ENCODE peak calls at places on chromosomes 7 and 10, in ten cellular contexts. One of them, this sample, is unnamed.
A peak's percentile ranks its signal among the peaks of the same experiment; 100 is the strongest.

GRCh38 chr10:94183666-94184264 is 179.0 kb downstream of the NOC3L start:
- DNase-seq in activated naive CD4-positive, alpha-beta T cell treated with anti-CD3 and anti-CD28 coated beads, Interleukin-2, amount 50 U/mL, for 72 hours: no peak
- DNase-seq in GM12878: no peak
- DNase-seq in fibroblast of lung: peak; percentile 97
- DNase-seq in cardiac muscle cell: no peak
- DNase-seq in LoVo: no peak
- DNase-seq in central memory CD4-positive, alpha-beta T cell: no peak
- DNase-seq in activated CD4-positive, alpha-beta T cell treated with anti-CD3 and anti-CD28 coated beads, Interleukin-2, amount 50 U/mL, for 48 hours: peak; percentile 5
- DNase-seq in WTC11: no peak
- DNase-seq in GM03348: peak; percentile 68
- DNase-seq in this sample: no peak

GRCh38 chr10:100007239-100008141 is 2.3 kb downstream of the DNMBP start:
- DNase-seq in activated naive CD4-positive, alpha-beta T cell treated with anti-CD3 and anti-CD28 coated beads, Interleukin-2, amount 50 U/mL, for 72 hours: no peak
- DNase-seq in GM12878: no peak
- DNase-seq in fibroblast of lung: peak; percentile 46
- DNase-seq in cardiac muscle cell: no peak
- DNase-seq in LoVo: no peak
- DNase-seq in central memory CD4-positive, alpha-beta T cell: no peak
- DNase-seq in activated CD4-positive, alpha-beta T cell treated with anti-CD3 and anti-CD28 coated beads, Interleukin-2, amount 50 U/mL, for 48 hours: no peak
- DNase-seq in WTC11: no peak
- DNase-seq in GM03348: no peak
- DNase-seq in this sample: no peak

GRCh38 chr7:92520024-92520423 is 8.3 kb downstream of the PEX1 start:
- DNase-seq in activated naive CD4-positive, alpha-beta T cell treated with anti-CD3 and anti-CD28 coated beads, Interleukin-2, amount 50 U/mL, for 72 hours: no peak
- DNase-seq in GM12878: no peak
- DNase-seq in fibroblast of lung: no peak
- DNase-seq in cardiac muscle cell: no peak
- DNase-seq in LoVo: no peak
- DNase-seq in central memory CD4-positive, alpha-beta T cell: no peak
- DNase-seq in activated CD4-positive, alpha-beta T cell treated with anti-CD3 and anti-CD28 coated beads, Interleukin-2, amount 50 U/mL, for 48 hours: no peak
- DNase-seq in WTC11: no peak
- DNase-seq in GM03348: no peak
- DNase-seq in this sample: no peak

GRCh38 chr10:56316603-56317002 is 44.5 kb downstream of the ZWINT start:
- DNase-seq in activated naive CD4-positive, alpha-beta T cell treated with anti-CD3 and anti-CD28 coated beads, Interleukin-2, amount 50 U/mL, for 72 hours: no peak
- DNase-seq in GM12878: no peak
- DNase-seq in fibroblast of lung: no peak
- DNase-seq in cardiac muscle cell: no peak
- DNase-seq in LoVo: no peak
- DNase-seq in central memory CD4-positive, alpha-beta T cell: no peak
- DNase-seq in activated CD4-positive, alpha-beta T cell treated with anti-CD3 and anti-CD28 coated beads, Interleukin-2, amount 50 U/mL, for 48 hours: no peak
- DNase-seq in WTC11: no peak
- DNase-seq in GM03348: no peak
- DNase-seq in this sample: no peak

GRCh38 chr10:60414877-60415585 is 25.4 kb upstream of the ANK3 start:
- DNase-seq in activated naive CD4-positive, alpha-beta T cell treated with anti-CD3 and anti-CD28 coated beads, Interleukin-2, amount 50 U/mL, for 72 hours: no peak
- DNase-seq in GM12878: no peak
- DNase-seq in fibroblast of lung: peak; percentile 97
- DNase-seq in cardiac muscle cell: peak; percentile 16
- DNase-seq in LoVo: peak; percentile 47
- DNase-seq in central memory CD4-positive, alpha-beta T cell: no peak
- DNase-seq in activated CD4-positive, alpha-beta T cell treated with anti-CD3 and anti-CD28 coated beads, Interleukin-2, amount 50 U/mL, for 48 hours: no peak
- DNase-seq in WTC11: no peak
- DNase-seq in GM03348: peak; percentile 88
- DNase-seq in this sample: peak; percentile 58

GRCh38 chr7:73423519-73424485 is 9.8 kb upstream of the FZD9 start:
- DNase-seq in activated naive CD4-positive, alpha-beta T cell treated with anti-CD3 and anti-CD28 coated beads, Interleukin-2, amount 50 U/mL, for 72 hours: no peak
- DNase-seq in GM12878: no peak
- DNase-seq in fibroblast of lung: peak; percentile 23
- DNase-seq in cardiac muscle cell: no peak
- DNase-seq in LoVo: no peak
- DNase-seq in central memory CD4-positive, alpha-beta T cell: no peak
- DNase-seq in activated CD4-positive, alpha-beta T cell treated with anti-CD3 and anti-CD28 coated beads, Interleukin-2, amount 50 U/mL, for 48 hours: no peak
- DNase-seq in WTC11: peak; percentile 59
- DNase-seq in GM03348: peak; percentile 62
- DNase-seq in this sample: no peak

GRCh38 chr10:58152698-58153263 is 114.9 kb downstream of the IPMK start:
- DNase-seq in activated naive CD4-positive, alpha-beta T cell treated with anti-CD3 and anti-CD28 coated beads, Interleukin-2, amount 50 U/mL, for 72 hours: peak; percentile 46
- DNase-seq in GM12878: no peak
- DNase-seq in fibroblast of lung: peak; percentile 51
- DNase-seq in cardiac muscle cell: peak; percentile 55
- DNase-seq in LoVo: peak; percentile 31
- DNase-seq in central memory CD4-positive, alpha-beta T cell: no peak
- DNase-seq in activated CD4-positive, alpha-beta T cell treated with anti-CD3 and anti-CD28 coated beads, Interleukin-2, amount 50 U/mL, for 48 hours: peak; percentile 55
- DNase-seq in WTC11: peak; percentile 72
- DNase-seq in GM03348: peak; percentile 43
- DNase-seq in this sample: no peak

GRCh38 chr7:48097511-48098231 is 8.6 kb downstream of the UPP1 start:
- DNase-seq in activated naive CD4-positive, alpha-beta T cell treated with anti-CD3 and anti-CD28 coated beads, Interleukin-2, amount 50 U/mL, for 72 hours: no peak
- DNase-seq in GM12878: no peak
- DNase-seq in fibroblast of lung: no peak
- DNase-seq in cardiac muscle cell: no peak
- DNase-seq in LoVo: no peak
- DNase-seq in central memory CD4-positive, alpha-beta T cell: peak; percentile 40
- DNase-seq in activated CD4-positive, alpha-beta T cell treated with anti-CD3 and anti-CD28 coated beads, Interleukin-2, amount 50 U/mL, for 48 hours: no peak
- DNase-seq in WTC11: no peak
- DNase-seq in GM03348: peak; percentile 42
- DNase-seq in this sample: no peak

GRCh38 chr10:7515549-7515948 is 104.7 kb upstream of the SFMBT2 start:
- DNase-seq in activated naive CD4-positive, alpha-beta T cell treated with anti-CD3 and anti-CD28 coated beads, Interleukin-2, amount 50 U/mL, for 72 hours: no peak
- DNase-seq in GM12878: no peak
- DNase-seq in fibroblast of lung: no peak
- DNase-seq in cardiac muscle cell: no peak
- DNase-seq in LoVo: no peak
- DNase-seq in central memory CD4-positive, alpha-beta T cell: no peak
- DNase-seq in activated CD4-positive, alpha-beta T cell treated with anti-CD3 and anti-CD28 coated beads, Interleukin-2, amount 50 U/mL, for 48 hours: no peak
- DNase-seq in WTC11: no peak
- DNase-seq in GM03348: no peak
- DNase-seq in this sample: no peak

GRCh38 chr7:84336303-84336702 is 141.7 kb upstream of the SEMA3A start:
- DNase-seq in activated naive CD4-positive, alpha-beta T cell treated with anti-CD3 and anti-CD28 coated beads, Interleukin-2, amount 50 U/mL, for 72 hours: no peak
- DNase-seq in GM12878: peak; percentile 21
- DNase-seq in fibroblast of lung: peak; percentile 89
- DNase-seq in cardiac muscle cell: peak; percentile 36
- DNase-seq in LoVo: no peak
- DNase-seq in central memory CD4-positive, alpha-beta T cell: no peak
- DNase-seq in activated CD4-positive, alpha-beta T cell treated with anti-CD3 and anti-CD28 coated beads, Interleukin-2, amount 50 U/mL, for 48 hours: no peak
- DNase-seq in WTC11: no peak
- DNase-seq in GM03348: peak; percentile 38
- DNase-seq in this sample: no peak

GRCh38 chr7:18858232-18858631 is 259.2 kb downstream of the TWIST1 start:
- DNase-seq in activated naive CD4-positive, alpha-beta T cell treated with anti-CD3 and anti-CD28 coated beads, Interleukin-2, amount 50 U/mL, for 72 hours: no peak
- DNase-seq in GM12878: no peak
- DNase-seq in fibroblast of lung: no peak
- DNase-seq in cardiac muscle cell: no peak
- DNase-seq in LoVo: no peak
- DNase-seq in central memory CD4-positive, alpha-beta T cell: no peak
- DNase-seq in activated CD4-positive, alpha-beta T cell treated with anti-CD3 and anti-CD28 coated beads, Interleukin-2, amount 50 U/mL, for 48 hours: no peak
- DNase-seq in WTC11: no peak
- DNase-seq in GM03348: no peak
- DNase-seq in this sample: no peak

GRCh38 chr7:42831051-42831952 is 80.6 kb downstream of the C7orf25 start:
- DNase-seq in activated naive CD4-positive, alpha-beta T cell treated with anti-CD3 and anti-CD28 coated beads, Interleukin-2, amount 50 U/mL, for 72 hours: no peak
- DNase-seq in GM12878: no peak
- DNase-seq in fibroblast of lung: peak; percentile 66
- DNase-seq in cardiac muscle cell: peak; percentile 50
- DNase-seq in LoVo: peak; percentile 25
- DNase-seq in central memory CD4-positive, alpha-beta T cell: no peak
- DNase-seq in activated CD4-positive, alpha-beta T cell treated with anti-CD3 and anti-CD28 coated beads, Interleukin-2, amount 50 U/mL, for 48 hours: no peak
- DNase-seq in WTC11: peak; percentile 40
- DNase-seq in GM03348: peak; percentile 65
- DNase-seq in this sample: peak; percentile 55

GRCh38 chr7:38819463-38819862 is 89.5 kb downstream of the VPS41 start:
- DNase-seq in activated naive CD4-positive, alpha-beta T cell treated with anti-CD3 and anti-CD28 coated beads, Interleukin-2, amount 50 U/mL, for 72 hours: no peak
- DNase-seq in GM12878: no peak
- DNase-seq in fibroblast of lung: no peak
- DNase-seq in cardiac muscle cell: no peak
- DNase-seq in LoVo: no peak
- DNase-seq in central memory CD4-positive, alpha-beta T cell: no peak
- DNase-seq in activated CD4-positive, alpha-beta T cell treated with anti-CD3 and anti-CD28 coated beads, Interleukin-2, amount 50 U/mL, for 48 hours: no peak
- DNase-seq in WTC11: no peak
- DNase-seq in GM03348: no peak
- DNase-seq in this sample: no peak

GRCh38 chr10:98316661-98317060 is 48.7 kb upstream of the LOXL4 start:
- DNase-seq in activated naive CD4-positive, alpha-beta T cell treated with anti-CD3 and anti-CD28 coated beads, Interleukin-2, amount 50 U/mL, for 72 hours: no peak
- DNase-seq in GM12878: no peak
- DNase-seq in fibroblast of lung: peak; percentile 61
- DNase-seq in cardiac muscle cell: no peak
- DNase-seq in LoVo: no peak
- DNase-seq in central memory CD4-positive, alpha-beta T cell: no peak
- DNase-seq in activated CD4-positive, alpha-beta T cell treated with anti-CD3 and anti-CD28 coated beads, Interleukin-2, amount 50 U/mL, for 48 hours: no peak
- DNase-seq in WTC11: no peak
- DNase-seq in GM03348: peak; percentile 63
- DNase-seq in this sample: no peak

GRCh38 chr10:79116801-79117723 is 48.3 kb downstream of the ZMIZ1 start:
- DNase-seq in activated naive CD4-positive, alpha-beta T cell treated with anti-CD3 and anti-CD28 coated beads, Interleukin-2, amount 50 U/mL, for 72 hours: no peak
- DNase-seq in GM12878: peak; percentile 69
- DNase-seq in fibroblast of lung: peak; percentile 56
- DNase-seq in cardiac muscle cell: peak; percentile 56
- DNase-seq in LoVo: no peak
- DNase-seq in central memory CD4-positive, alpha-beta T cell: no peak
- DNase-seq in activated CD4-positive, alpha-beta T cell treated with anti-CD3 and anti-CD28 coated beads, Interleukin-2, amount 50 U/mL, for 48 hours: no peak
- DNase-seq in WTC11: no peak
- DNase-seq in GM03348: peak; percentile 75
- DNase-seq in this sample: no peak

GRCh38 chr7:77266162-77266807 is 66.7 kb upstream of the FGL2 start:
- DNase-seq in activated naive CD4-positive, alpha-beta T cell treated with anti-CD3 and anti-CD28 coated beads, Interleukin-2, amount 50 U/mL, for 72 hours: peak; percentile 41
- DNase-seq in GM12878: peak; percentile 33
- DNase-seq in fibroblast of lung: peak; percentile 49
- DNase-seq in cardiac muscle cell: no peak
- DNase-seq in LoVo: no peak
- DNase-seq in central memory CD4-positive, alpha-beta T cell: no peak
- DNase-seq in activated CD4-positive, alpha-beta T cell treated with anti-CD3 and anti-CD28 coated beads, Interleukin-2, amount 50 U/mL, for 48 hours: no peak
- DNase-seq in WTC11: no peak
- DNase-seq in GM03348: no peak
- DNase-seq in this sample: no peak

GRCh38 chr7:113404245-113404644 is 285.9 kb upstream of the SMIM30 start:
- DNase-seq in activated naive CD4-positive, alpha-beta T cell treated with anti-CD3 and anti-CD28 coated beads, Interleukin-2, amount 50 U/mL, for 72 hours: no peak
- DNase-seq in GM12878: no peak
- DNase-seq in fibroblast of lung: no peak
- DNase-seq in cardiac muscle cell: peak; percentile 38
- DNase-seq in LoVo: no peak
- DNase-seq in central memory CD4-positive, alpha-beta T cell: no peak
- DNase-seq in activated CD4-positive, alpha-beta T cell treated with anti-CD3 and anti-CD28 coated beads, Interleukin-2, amount 50 U/mL, for 48 hours: no peak
- DNase-seq in WTC11: peak; percentile 24
- DNase-seq in GM03348: no peak
- DNase-seq in this sample: no peak

GRCh38 chr10:28248092-28248491 is 54.8 kb downstream of the MPP7 start:
- DNase-seq in activated naive CD4-positive, alpha-beta T cell treated with anti-CD3 and anti-CD28 coated beads, Interleukin-2, amount 50 U/mL, for 72 hours: no peak
- DNase-seq in GM12878: no peak
- DNase-seq in fibroblast of lung: peak; percentile 71
- DNase-seq in cardiac muscle cell: no peak
- DNase-seq in LoVo: no peak
- DNase-seq in central memory CD4-positive, alpha-beta T cell: no peak
- DNase-seq in activated CD4-positive, alpha-beta T cell treated with anti-CD3 and anti-CD28 coated beads, Interleukin-2, amount 50 U/mL, for 48 hours: no peak
- DNase-seq in WTC11: no peak
- DNase-seq in GM03348: peak; percentile 14
- DNase-seq in this sample: no peak

GRCh38 chr7:106813705-106814305 is 51.3 kb upstream of the PIK3CG start:
- DNase-seq in activated naive CD4-positive, alpha-beta T cell treated with anti-CD3 and anti-CD28 coated beads, Interleukin-2, amount 50 U/mL, for 72 hours: no peak
- DNase-seq in GM12878: no peak
- DNase-seq in fibroblast of lung: peak; percentile 76
- DNase-seq in cardiac muscle cell: no peak
- DNase-seq in LoVo: no peak
- DNase-seq in central memory CD4-positive, alpha-beta T cell: no peak
- DNase-seq in activated CD4-positive, alpha-beta T cell treated with anti-CD3 and anti-CD28 coated beads, Interleukin-2, amount 50 U/mL, for 48 hours: no peak
- DNase-seq in WTC11: no peak
- DNase-seq in GM03348: peak; percentile 31
- DNase-seq in this sample: no peak

GRCh38 chr7:158809596-158809995 is 19.7 kb downstream of the ESYT2 start:
- DNase-seq in activated naive CD4-positive, alpha-beta T cell treated with anti-CD3 and anti-CD28 coated beads, Interleukin-2, amount 50 U/mL, for 72 hours: no peak
- DNase-seq in GM12878: no peak
- DNase-seq in fibroblast of lung: peak; percentile 44
- DNase-seq in cardiac muscle cell: no peak
- DNase-seq in LoVo: no peak
- DNase-seq in central memory CD4-positive, alpha-beta T cell: no peak
- DNase-seq in activated CD4-positive, alpha-beta T cell treated with anti-CD3 and anti-CD28 coated beads, Interleukin-2, amount 50 U/mL, for 48 hours: no peak
- DNase-seq in WTC11: no peak
- DNase-seq in GM03348: no peak
- DNase-seq in this sample: no peak

GRCh38 chr10:11689945-11690736 is 52.0 kb upstream of the ECHDC3 start:
- DNase-seq in activated naive CD4-positive, alpha-beta T cell treated with anti-CD3 and anti-CD28 coated beads, Interleukin-2, amount 50 U/mL, for 72 hours: no peak
- DNase-seq in GM12878: no peak
- DNase-seq in fibroblast of lung: peak; percentile 29
- DNase-seq in cardiac muscle cell: no peak
- DNase-seq in LoVo: no peak
- DNase-seq in central memory CD4-positive, alpha-beta T cell: no peak
- DNase-seq in activated CD4-positive, alpha-beta T cell treated with anti-CD3 and anti-CD28 coated beads, Interleukin-2, amount 50 U/mL, for 48 hours: no peak
- DNase-seq in WTC11: no peak
- DNase-seq in GM03348: no peak
- DNase-seq in this sample: no peak

GRCh38 chr7:158887594-158887993 is 31.2 kb downstream of the DYNC2I1 start:
- DNase-seq in activated naive CD4-positive, alpha-beta T cell treated with anti-CD3 and anti-CD28 coated beads, Interleukin-2, amount 50 U/mL, for 72 hours: no peak
- DNase-seq in GM12878: no peak
- DNase-seq in fibroblast of lung: no peak
- DNase-seq in cardiac muscle cell: no peak
- DNase-seq in LoVo: no peak
- DNase-seq in central memory CD4-positive, alpha-beta T cell: no peak
- DNase-seq in activated CD4-positive, alpha-beta T cell treated with anti-CD3 and anti-CD28 coated beads, Interleukin-2, amount 50 U/mL, for 48 hours: no peak
- DNase-seq in WTC11: no peak
- DNase-seq in GM03348: peak; percentile 49
- DNase-seq in this sample: no peak

GRCh38 chr7:92177362-92177761 is 1.6 kb downstream of the LRRD1 start:
- DNase-seq in activated naive CD4-positive, alpha-beta T cell treated with anti-CD3 and anti-CD28 coated beads, Interleukin-2, amount 50 U/mL, for 72 hours: no peak
- DNase-seq in GM12878: no peak
- DNase-seq in fibroblast of lung: peak; percentile 41
- DNase-seq in cardiac muscle cell: no peak
- DNase-seq in LoVo: peak; percentile 17
- DNase-seq in central memory CD4-positive, alpha-beta T cell: no peak
- DNase-seq in activated CD4-positive, alpha-beta T cell treated with anti-CD3 and anti-CD28 coated beads, Interleukin-2, amount 50 U/mL, for 48 hours: no peak
- DNase-seq in WTC11: no peak
- DNase-seq in GM03348: peak; percentile 20
- DNase-seq in this sample: no peak

GRCh38 chr7:135930565-135931423 is 46.4 kb downstream of the MTPN start:
- DNase-seq in activated naive CD4-positive, alpha-beta T cell treated with anti-CD3 and anti-CD28 coated beads, Interleukin-2, amount 50 U/mL, for 72 hours: no peak
- DNase-seq in GM12878: no peak
- DNase-seq in fibroblast of lung: peak; percentile 80
- DNase-seq in cardiac muscle cell: peak; percentile 57
- DNase-seq in LoVo: no peak
- DNase-seq in central memory CD4-positive, alpha-beta T cell: no peak
- DNase-seq in activated CD4-positive, alpha-beta T cell treated with anti-CD3 and anti-CD28 coated beads, Interleukin-2, amount 50 U/mL, for 48 hours: no peak
- DNase-seq in WTC11: no peak
- DNase-seq in GM03348: peak; percentile 48
- DNase-seq in this sample: no peak